ENCODE peak calls at places on chromosomes 1 and 21, in five cellular contexts. M is GM23338, R is adrenal gland, D is HL-60, K is right atrium auricular region. F is an unnamed sample.

GRCh38 chr1:154742586-154742985 is 127.5 kb downstream of the KCNN3 start:
- DNase-seq in M (no peak), D (no peak), R (no peak), K (no peak), F (no peak)

GRCh38 chr1:98177751-98178150 is 256.9 kb upstream of the DPYD start:
- DNase-seq in M (no peak), R (no peak), K (no peak), D (no peak), F (no peak)

GRCh38 chr1:62286778-62287224 is 32.4 kb downstream of the KANK4 start:
- DNase-seq in R (no peak), D (no peak), M (peak), K (no peak), F (no peak)

GRCh38 chr21:29287383-29287782 is 11.3 kb upstream of the BACH1 start:
- DNase-seq in R (no peak), M (no peak), K (no peak), D (peak), F (no peak)

GRCh38 chr21:30996728-30997127 is 41.5 kb downstream of the KRTAP19-8 start:
- DNase-seq in K (no peak), M (peak), D (no peak), R (no peak), F (no peak)

GRCh38 chr1:207034998-207035397 is 2.4 kb upstream of the C1orf116 start:
- DNase-seq in R (no peak), M (no peak), D (no peak), K (no peak), F (no peak)

GRCh38 chr1:153585009-153585408 is 19.4 kb upstream of the S100A2 start:
- DNase-seq in D (no peak), K (no peak), M (no peak), R (no peak), F (no peak)

GRCh38 chr1:233844697-233845096 is 59.8 kb upstream of the SLC35F3 start:
- DNase-seq in R (no peak), D (no peak), M (no peak), K (no peak), F (no peak)

GRCh38 chr1:37887986-37888700 is 28.8 kb upstream of the MTF1 start:
- DNase-seq in K (no peak), R (no peak), M (no peak), D (no peak), F (no peak)

GRCh38 chr1:37892151-37893047 is 33.0 kb upstream of the MTF1 start:
- DNase-seq in M (no peak), D (no peak), K (no peak), R (no peak), F (no peak)

GRCh38 chr1:37890378-37891014 is 31.1 kb upstream of the MTF1 start:
- DNase-seq in M (peak), D (peak), R (no peak), K (no peak), F (no peak)
- TF ChIP-seq CTCF in M (peak), D (peak), R (peak), K (no peak), F (peak)

DNA sequence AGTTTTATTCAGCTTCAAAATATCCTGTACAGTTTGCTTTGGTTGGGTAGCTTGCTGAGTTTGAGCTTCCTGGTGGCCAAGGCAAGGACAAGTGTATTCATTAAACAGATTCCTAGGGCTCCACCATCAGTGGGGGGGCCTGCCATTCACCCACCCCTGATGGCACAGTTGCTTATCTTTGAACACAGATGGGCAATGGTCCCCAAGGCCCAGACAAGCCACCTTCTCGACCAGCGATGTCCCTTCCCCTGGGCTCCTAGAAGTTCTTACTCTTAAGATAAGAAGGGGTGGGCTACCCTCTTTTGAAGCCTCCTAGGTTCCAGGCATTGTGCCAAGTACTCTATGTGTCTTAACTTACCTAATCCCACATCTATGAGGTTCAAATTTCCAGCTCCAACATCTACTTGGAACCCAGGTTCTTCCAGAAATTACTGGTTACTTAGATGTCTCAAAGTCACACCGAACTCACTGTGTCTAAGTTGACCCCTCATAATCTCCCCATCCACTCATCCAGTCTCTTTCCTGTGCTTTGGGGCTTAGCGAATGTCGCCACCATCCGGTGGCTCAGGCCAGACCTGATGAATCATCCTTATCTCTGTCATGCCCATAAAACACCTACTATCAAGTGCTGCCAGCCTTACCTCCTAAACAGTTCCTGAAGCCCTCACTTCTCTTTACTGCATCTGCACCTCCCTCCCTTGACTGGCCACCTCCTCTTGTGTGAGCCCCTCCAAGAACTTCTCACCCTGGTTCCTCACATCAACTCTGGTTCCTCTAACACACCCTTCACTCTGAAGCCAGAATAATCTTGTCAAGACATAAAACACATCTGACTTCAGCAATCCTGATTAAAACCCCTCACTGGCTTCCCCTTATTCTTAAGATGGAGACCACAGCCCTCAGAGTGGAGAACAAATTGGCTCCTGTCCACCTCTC is 50.1 kb downstream of the KLHDC7A start:
- DNase-seq in K (peak), D (no peak), M (peak), R (no peak), F (no peak)
- TF ChIP-seq CTCF in K (no peak), D (no peak), M (peak), R (no peak), F (no peak)

DNA sequence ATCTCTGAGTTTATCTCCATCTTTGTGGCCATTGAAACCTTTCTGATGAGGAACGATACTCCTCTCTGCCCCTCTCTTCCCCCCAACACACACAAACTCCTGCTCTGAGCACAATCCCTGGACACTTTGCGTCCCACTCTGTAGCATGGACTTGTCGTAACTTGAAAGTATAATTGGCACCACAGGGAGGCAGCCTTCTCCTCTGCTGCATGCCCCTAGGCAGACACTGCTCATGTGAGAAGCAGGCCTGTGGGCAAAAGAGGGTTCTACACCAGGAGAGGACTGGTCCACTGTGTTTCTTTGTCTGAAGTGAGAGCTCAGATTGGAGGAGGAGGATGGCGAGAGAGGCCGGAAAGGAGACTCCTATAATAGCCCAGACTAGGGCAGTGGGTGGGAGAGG is 3.8 kb upstream of the PARS2 start:
- DNase-seq in K (no peak), M (no peak), R (no peak), D (no peak), F (no peak)
- TF ChIP-seq CTCF in K (no peak), M (peak), R (no peak), D (no peak), F (no peak)

GRCh38 chr1:108643492-108644333 is 17.2 kb downstream of the HENMT1 start:
- DNase-seq in K (no peak), M (peak), D (peak), R (peak), F (no peak)
- TF ChIP-seq CTCF in K (peak), M (peak), D (peak), R (peak), F (peak)

GRCh38 chr1:156947818-156948525 is 27.5 kb downstream of the LRRC71 start:
- DNase-seq in R (no peak), D (no peak), M (no peak), K (no peak), F (no peak)

GRCh38 chr1:156945881-156946661 is 25.6 kb downstream of the LRRC71 start:
- DNase-seq in K (no peak), D (no peak), R (no peak), M (no peak), F (no peak)

GRCh38 chr1:156947127-156947526 is 26.7 kb downstream of the LRRC71 start:
- DNase-seq in M (no peak), K (no peak), R (no peak), D (no peak), F (no peak)

GRCh38 chr1:156949127-156949526 is 28.7 kb downstream of the LRRC71 start:
- DNase-seq in K (no peak), M (no peak), R (no peak), D (no peak), F (no peak)

GRCh38 chr1:156948708-156949107 is 28.3 kb downstream of the LRRC71 start:
- DNase-seq in R (no peak), M (peak), D (no peak), K (no peak), F (no peak)
- TF ChIP-seq CTCF in R (no peak), M (peak), D (no peak), K (no peak), F (peak)

GRCh38 chr1:201376464-201377374 is 761 bp downstream of the TNNT2 start:
- DNase-seq in M (peak), D (no peak), R (no peak), K (no peak), F (no peak)
- TF ChIP-seq CTCF in M (peak), D (peak), R (peak), K (no peak), F (peak)

GRCh38 chr1:8411803-8412182 is 93.9 kb downstream of the SLC45A1 start:
- DNase-seq in R (peak), M (no peak), K (no peak), D (no peak), F (no peak)

GRCh38 chr1:8409666-8410065 is 91.8 kb downstream of the SLC45A1 start:
- DNase-seq in K (no peak), D (no peak), R (no peak), M (no peak), F (no peak)

GRCh38 chr1:8410791-8411190 is 92.9 kb downstream of the SLC45A1 start:
- DNase-seq in M (no peak), K (no peak), R (no peak), D (no peak), F (no peak)

GRCh38 chr1:8409107-8409506 is 91.2 kb downstream of the SLC45A1 start:
- DNase-seq in R (no peak), K (no peak), M (peak), D (peak), F (no peak)

GRCh38 chr1:8412183-8412831 is 94.4 kb downstream of the SLC45A1 start:
- DNase-seq in D (no peak), M (no peak), K (peak), R (peak), F (no peak)
- TF ChIP-seq CTCF in D (no peak), M (no peak), K (no peak), R (peak), F (peak)

GRCh38 chr1:55257958-55258357 is 42.8 kb upstream of the USP24 start:
- DNase-seq in M (no peak), D (peak), K (no peak), R (no peak), F (no peak)

GRCh38 chr1:55255901-55256300 is 40.7 kb upstream of the USP24 start:
- DNase-seq in M (no peak), R (no peak), D (no peak), K (no peak), F (no peak)

GRCh38 chr1:55262822-55263221 is 47.7 kb upstream of the USP24 start:
- DNase-seq in M (no peak), D (no peak), R (no peak), K (no peak), F (no peak)

GRCh38 chr1:55259906-55260608 is 44.9 kb upstream of the USP24 start:
- DNase-seq in M (no peak), R (no peak), K (no peak), D (no peak), F (no peak)
- TF ChIP-seq CTCF in M (no peak), R (no peak), K (no peak), D (no peak), F (no peak)